ENCODE peak calls at places on chromosome X, in nine cellular contexts. O is T-cell; J is T-helper 1 cell; X is GM23248; Q is psoas muscle; C is head of caudate nucleus; P is caudate nucleus; V is stimulated activated CD4-positive, alpha-beta T cell treated with anti-CD3 and anti-CD28 coated beads, Interleukin-4, amount 100 ng/mL, for 4 hours; H is heart right ventricle. R is an unnamed sample.

GRCh38 chrX:17859609-17860178 is 1.4 kb downstream of the RAI2 start:
- DNase-seq in O (no peak), P (no peak), J (no peak), V (peak; percentile 27), X (no peak), Q (no peak), C (no peak), H (no peak), R (no peak)

GRCh38 chrX:107629533-107629909 is 1.2 kb downstream of the PRPS1 start:
- DNase-seq in H (no peak), O (no peak), J (no peak), Q (no peak), P (no peak), V (peak; percentile 1), X (peak; percentile 63), C (peak; percentile 15), R (peak; percentile 8)

GRCh38 chrX:103344606-103345005 is 11.7 kb upstream of the TCEAL9 start:
- DNase-seq in C (no peak), O (no peak), H (no peak), P (no peak), Q (no peak), V (no peak), X (no peak), J (no peak), R (no peak)

GRCh38 chrX:146602246-146602645 is 207.3 kb upstream of the CXorf51B start:
- DNase-seq in P (no peak), V (no peak), C (no peak), J (no peak), Q (no peak), H (no peak), X (no peak), O (no peak), R (no peak)

GRCh38 chrX:39168609-39169008 is 367.4 kb downstream of the MID1IP1 start:
- DNase-seq in C (no peak), V (no peak), P (no peak), J (no peak), Q (no peak), H (no peak), X (no peak), O (no peak), R (no peak)

GRCh38 chrX:18973527-18974192 is 10.3 kb downstream of the PHKA2 start:
- DNase-seq in J (no peak), P (no peak), O (no peak), X (no peak), Q (no peak), H (no peak), V (no peak), C (peak; percentile 54), R (no peak)

GRCh38 chrX:40148439-40149285 is 50.9 kb upstream of the BCOR start:
- DNase-seq in X (no peak), Q (no peak), C (no peak), V (no peak), H (no peak), J (no peak), P (no peak), O (no peak), R (peak; percentile 40)

GRCh38 chrX:150370589-150371312 is 7.6 kb downstream of the MAMLD1 start:
- DNase-seq in Q (no peak), O (no peak), H (no peak), P (no peak), V (no peak), C (no peak), J (no peak), X (peak; percentile 7), R (no peak)

GRCh38 chrX:149208285-149208684 is 296.8 kb downstream of the IDS start:
- DNase-seq in C (no peak), V (no peak), Q (no peak), H (no peak), J (no peak), X (no peak), P (no peak), O (no peak), R (no peak)

GRCh38 chrX:9992724-9993123 is 25.6 kb downstream of the CLDN34 start:
- DNase-seq in X (no peak), H (no peak), V (no peak), J (no peak), Q (no peak), O (no peak), C (no peak), P (no peak), R (no peak)

GRCh38 chrX:24777660-24778059 is 83.9 kb downstream of the POLA1 start:
- DNase-seq in J (no peak), X (no peak), O (no peak), P (no peak), C (no peak), V (no peak), H (no peak), Q (no peak), R (no peak)

GRCh38 chrX:48507246-48507645 is 1.5 kb upstream of the PORCN start:
- DNase-seq in V (no peak), Q (no peak), P (no peak), X (no peak), O (no peak), C (no peak), H (no peak), J (no peak), R (no peak)

GRCh38 chrX:96436105-96436504 is 248.5 kb upstream of the DIAPH2 start:
- DNase-seq in H (no peak), J (no peak), X (peak; percentile 48), V (no peak), C (no peak), O (no peak), Q (no peak), P (no peak), R (no peak)

GRCh38 chrX:155262970-155263754 is 1.1 kb downstream of the RAB39B start:
- DNase-seq in V (no peak), O (no peak), H (no peak), P (no peak), Q (no peak), X (peak; percentile 2), C (no peak), J (no peak), R (no peak)

GRCh38 chrX:70762285-70762684 is 146.2 kb downstream of the TEX11 start:
- DNase-seq in O (no peak), V (no peak), X (no peak), P (no peak), Q (no peak), H (no peak), C (no peak), J (no peak), R (no peak)

GRCh38 chrX:21438792-21439191 is 64.6 kb downstream of the CNKSR2 start:
- DNase-seq in J (no peak), V (no peak), C (no peak), O (no peak), P (no peak), X (no peak), Q (no peak), H (no peak), R (no peak)

GRCh38 chrX:150856101-150856500 is 42.4 kb downstream of the CD99L2 start:
- DNase-seq in J (no peak), Q (no peak), X (peak; percentile 7), C (no peak), P (no peak), V (no peak), O (no peak), H (no peak), R (no peak)

GRCh38 chrX:154032156-154032555 is 12.5 kb upstream of the IRAK1 start:
- DNase-seq in P (no peak), J (no peak), H (no peak), C (no peak), O (no peak), V (no peak), X (no peak), Q (no peak), R (no peak)